ENCODE peak calls at places on chromosomes 1 and 21, in six cellular contexts. One of them, this sample, is unnamed.

GRCh38 chr1:97050501-97050900 is 328.9 kb downstream of the PTBP2 start:
- DNase-seq in fibroblast of mammary gland: peak
- DNase-seq in D341Med: peak
- DNase-seq in stimulated activated naive CD8-positive, alpha-beta T cell treated with anti-CD3 and anti-CD28 coated beads, Interleukin-15, Interleukin-2, amounts not matched to agents 100 U/mL and 50 U/mL, for 24 hours: no peak
- DNase-seq in pons: peak
- DNase-seq in activated CD4-positive, alpha-beta T cell treated with anti-CD3 and anti-CD28 coated beads, Interleukin-2, amount 50 U/mL, for 1 hour: no peak
- DNase-seq in this sample: peak

GRCh38 chr1:113542221-113542701 is 151.9 kb downstream of the MAGI3 start:
- DNase-seq in fibroblast of mammary gland: peak
- DNase-seq in D341Med: no peak
- DNase-seq in stimulated activated naive CD8-positive, alpha-beta T cell treated with anti-CD3 and anti-CD28 coated beads, Interleukin-15, Interleukin-2, amounts not matched to agents 100 U/mL and 50 U/mL, for 24 hours: no peak
- DNase-seq in pons: no peak
- DNase-seq in activated CD4-positive, alpha-beta T cell treated with anti-CD3 and anti-CD28 coated beads, Interleukin-2, amount 50 U/mL, for 1 hour: no peak
- DNase-seq in this sample: no peak

GRCh38 chr1:113439272-113439660 is 49.0 kb downstream of the MAGI3 start:
- DNase-seq in fibroblast of mammary gland: no peak
- DNase-seq in D341Med: no peak
- DNase-seq in stimulated activated naive CD8-positive, alpha-beta T cell treated with anti-CD3 and anti-CD28 coated beads, Interleukin-15, Interleukin-2, amounts not matched to agents 100 U/mL and 50 U/mL, for 24 hours: no peak
- DNase-seq in pons: no peak
- DNase-seq in activated CD4-positive, alpha-beta T cell treated with anti-CD3 and anti-CD28 coated beads, Interleukin-2, amount 50 U/mL, for 1 hour: no peak
- DNase-seq in this sample: no peak

GRCh38 chr1:113670650-113671049 is 88.6 kb downstream of the PHTF1 start:
- DNase-seq in fibroblast of mammary gland: no peak
- DNase-seq in D341Med: no peak
- DNase-seq in stimulated activated naive CD8-positive, alpha-beta T cell treated with anti-CD3 and anti-CD28 coated beads, Interleukin-15, Interleukin-2, amounts not matched to agents 100 U/mL and 50 U/mL, for 24 hours: no peak
- DNase-seq in pons: no peak
- DNase-seq in activated CD4-positive, alpha-beta T cell treated with anti-CD3 and anti-CD28 coated beads, Interleukin-2, amount 50 U/mL, for 1 hour: no peak
- DNase-seq in this sample: no peak

GRCh38 chr1:4071675-4072074 is 171.6 kb upstream of the C1orf174 start:
- DNase-seq in fibroblast of mammary gland: no peak
- DNase-seq in D341Med: peak
- DNase-seq in stimulated activated naive CD8-positive, alpha-beta T cell treated with anti-CD3 and anti-CD28 coated beads, Interleukin-15, Interleukin-2, amounts not matched to agents 100 U/mL and 50 U/mL, for 24 hours: no peak
- DNase-seq in pons: no peak
- DNase-seq in activated CD4-positive, alpha-beta T cell treated with anti-CD3 and anti-CD28 coated beads, Interleukin-2, amount 50 U/mL, for 1 hour: no peak
- DNase-seq in this sample: no peak

GRCh38 chr1:230917284-230918135 is 49.2 kb upstream of the C1orf198 start:
- DNase-seq in fibroblast of mammary gland: peak
- DNase-seq in D341Med: peak
- DNase-seq in stimulated activated naive CD8-positive, alpha-beta T cell treated with anti-CD3 and anti-CD28 coated beads, Interleukin-15, Interleukin-2, amounts not matched to agents 100 U/mL and 50 U/mL, for 24 hours: peak
- DNase-seq in pons: peak
- DNase-seq in activated CD4-positive, alpha-beta T cell treated with anti-CD3 and anti-CD28 coated beads, Interleukin-2, amount 50 U/mL, for 1 hour: peak
- DNase-seq in this sample: peak

GRCh38 chr1:160032165-160032827 is 506 bp upstream of the PIGM start:
- DNase-seq in fibroblast of mammary gland: no peak
- DNase-seq in D341Med: no peak
- DNase-seq in stimulated activated naive CD8-positive, alpha-beta T cell treated with anti-CD3 and anti-CD28 coated beads, Interleukin-15, Interleukin-2, amounts not matched to agents 100 U/mL and 50 U/mL, for 24 hours: peak
- DNase-seq in pons: peak
- DNase-seq in activated CD4-positive, alpha-beta T cell treated with anti-CD3 and anti-CD28 coated beads, Interleukin-2, amount 50 U/mL, for 1 hour: no peak
- DNase-seq in this sample: peak

GRCh38 chr21:31503939-31504338 is 155.6 kb upstream of the SOD1 start:
- DNase-seq in fibroblast of mammary gland: no peak
- DNase-seq in D341Med: no peak
- DNase-seq in stimulated activated naive CD8-positive, alpha-beta T cell treated with anti-CD3 and anti-CD28 coated beads, Interleukin-15, Interleukin-2, amounts not matched to agents 100 U/mL and 50 U/mL, for 24 hours: no peak
- DNase-seq in pons: no peak
- DNase-seq in activated CD4-positive, alpha-beta T cell treated with anti-CD3 and anti-CD28 coated beads, Interleukin-2, amount 50 U/mL, for 1 hour: no peak
- DNase-seq in this sample: no peak

GRCh38 chr21:45420061-45420521 is 15.1 kb downstream of the COL18A1 start:
- DNase-seq in fibroblast of mammary gland: no peak
- DNase-seq in D341Med: no peak
- DNase-seq in stimulated activated naive CD8-positive, alpha-beta T cell treated with anti-CD3 and anti-CD28 coated beads, Interleukin-15, Interleukin-2, amounts not matched to agents 100 U/mL and 50 U/mL, for 24 hours: no peak
- DNase-seq in pons: no peak
- DNase-seq in activated CD4-positive, alpha-beta T cell treated with anti-CD3 and anti-CD28 coated beads, Interleukin-2, amount 50 U/mL, for 1 hour: no peak
- DNase-seq in this sample: no peak

GRCh38 chr1:89692601-89693503 is 59.9 kb downstream of the LRRC8C start:
- DNase-seq in fibroblast of mammary gland: no peak
- DNase-seq in D341Med: no peak
- DNase-seq in stimulated activated naive CD8-positive, alpha-beta T cell treated with anti-CD3 and anti-CD28 coated beads, Interleukin-15, Interleukin-2, amounts not matched to agents 100 U/mL and 50 U/mL, for 24 hours: no peak
- DNase-seq in pons: peak
- DNase-seq in activated CD4-positive, alpha-beta T cell treated with anti-CD3 and anti-CD28 coated beads, Interleukin-2, amount 50 U/mL, for 1 hour: no peak
- DNase-seq in this sample: peak

GRCh38 chr1:59596432-59596831 is 218.3 kb upstream of the HOOK1 start:
- DNase-seq in fibroblast of mammary gland: peak
- DNase-seq in D341Med: no peak
- DNase-seq in stimulated activated naive CD8-positive, alpha-beta T cell treated with anti-CD3 and anti-CD28 coated beads, Interleukin-15, Interleukin-2, amounts not matched to agents 100 U/mL and 50 U/mL, for 24 hours: no peak
- DNase-seq in pons: no peak
- DNase-seq in activated CD4-positive, alpha-beta T cell treated with anti-CD3 and anti-CD28 coated beads, Interleukin-2, amount 50 U/mL, for 1 hour: no peak
- DNase-seq in this sample: no peak

GRCh38 chr1:228210076-228210651 is 2.3 kb downstream of the OBSCN start:
- DNase-seq in fibroblast of mammary gland: no peak
- DNase-seq in D341Med: no peak
- DNase-seq in stimulated activated naive CD8-positive, alpha-beta T cell treated with anti-CD3 and anti-CD28 coated beads, Interleukin-15, Interleukin-2, amounts not matched to agents 100 U/mL and 50 U/mL, for 24 hours: no peak
- DNase-seq in pons: no peak
- DNase-seq in activated CD4-positive, alpha-beta T cell treated with anti-CD3 and anti-CD28 coated beads, Interleukin-2, amount 50 U/mL, for 1 hour: no peak
- DNase-seq in this sample: no peak

GRCh38 chr1:224589006-224589405 is 27.1 kb upstream of the CNIH3 start:
- DNase-seq in fibroblast of mammary gland: peak
- DNase-seq in D341Med: no peak
- DNase-seq in stimulated activated naive CD8-positive, alpha-beta T cell treated with anti-CD3 and anti-CD28 coated beads, Interleukin-15, Interleukin-2, amounts not matched to agents 100 U/mL and 50 U/mL, for 24 hours: no peak
- DNase-seq in pons: no peak
- DNase-seq in activated CD4-positive, alpha-beta T cell treated with anti-CD3 and anti-CD28 coated beads, Interleukin-2, amount 50 U/mL, for 1 hour: no peak
- DNase-seq in this sample: no peak

GRCh38 chr21:41500931-41501381 is 7.0 kb downstream of the TMPRSS2 start:
- DNase-seq in fibroblast of mammary gland: no peak
- DNase-seq in D341Med: no peak
- DNase-seq in stimulated activated naive CD8-positive, alpha-beta T cell treated with anti-CD3 and anti-CD28 coated beads, Interleukin-15, Interleukin-2, amounts not matched to agents 100 U/mL and 50 U/mL, for 24 hours: no peak
- DNase-seq in pons: no peak
- DNase-seq in activated CD4-positive, alpha-beta T cell treated with anti-CD3 and anti-CD28 coated beads, Interleukin-2, amount 50 U/mL, for 1 hour: no peak
- DNase-seq in this sample: no peak

GRCh38 chr1:84271452-84272273 is 29.8 kb upstream of the SAMD13 start:
- DNase-seq in fibroblast of mammary gland: peak
- DNase-seq in D341Med: no peak
- DNase-seq in stimulated activated naive CD8-positive, alpha-beta T cell treated with anti-CD3 and anti-CD28 coated beads, Interleukin-15, Interleukin-2, amounts not matched to agents 100 U/mL and 50 U/mL, for 24 hours: no peak
- DNase-seq in pons: no peak
- DNase-seq in activated CD4-positive, alpha-beta T cell treated with anti-CD3 and anti-CD28 coated beads, Interleukin-2, amount 50 U/mL, for 1 hour: no peak
- DNase-seq in this sample: peak

GRCh38 chr1:24981632-24982007 is 51.5 kb upstream of the RUNX3 start:
- DNase-seq in fibroblast of mammary gland: no peak
- DNase-seq in D341Med: no peak
- DNase-seq in stimulated activated naive CD8-positive, alpha-beta T cell treated with anti-CD3 and anti-CD28 coated beads, Interleukin-15, Interleukin-2, amounts not matched to agents 100 U/mL and 50 U/mL, for 24 hours: peak
- DNase-seq in pons: no peak
- DNase-seq in activated CD4-positive, alpha-beta T cell treated with anti-CD3 and anti-CD28 coated beads, Interleukin-2, amount 50 U/mL, for 1 hour: peak
- DNase-seq in this sample: no peak

This sample was measured in NAMALWA.